ENCODE peak calls at places on chromosomes 3 and 15, in eight cellular contexts. L is caudate nucleus; E is NCI-H1092; K is HFF-Myc; T is activated CD8-positive, alpha-beta memory T cell treated with anti-CD3 and anti-CD28 coated beads, Interleukin-2, amount 10 ng/mL, durations not matched to agents 7 days and 5 days; O is psoas muscle; J is T-helper 22 cell; A is AG08395. B is an unnamed sample.

GRCh38 chr3:116445291-116445841 is at the start of gene LSAMP:
- DNase-seq in L (peak; percentile 4), T (no peak), J (no peak), O (no peak), E (peak; percentile 50), K (no peak), A (peak; percentile 31), B (no peak)

GRCh38 chr3:187735837-187736236 is 9.4 kb downstream of the BCL6 start:
- DNase-seq in O (no peak), T (no peak), L (no peak), A (no peak), J (no peak), E (no peak), K (no peak), B (no peak)

GRCh38 chr3:150861851-150862250 is 43.4 kb downstream of the MINDY4B start:
- DNase-seq in J (no peak), L (no peak), E (no peak), O (no peak), A (no peak), K (no peak), T (no peak), B (no peak)

GRCh38 chr3:184691397-184692131 is 20.3 kb downstream of the MAGEF1 start:
- DNase-seq in J (no peak), T (no peak), L (no peak), A (peak; percentile 56), E (no peak), O (peak; percentile 35), K (no peak), B (no peak)

GRCh38 chr15:40235201-40235890 is 3.5 kb upstream of the PAK6 start:
- DNase-seq in O (no peak), K (no peak), L (no peak), J (no peak), E (no peak), A (no peak), T (peak; percentile 35), B (no peak)

GRCh38 chr15:67884514-67885225 is 44.8 kb upstream of the RNU6-1 start:
- DNase-seq in L (peak; percentile 46), O (peak; percentile 80), K (peak; percentile 29), J (no peak), A (peak; percentile 69), T (peak; percentile 46), E (no peak), B (peak; percentile 54)

GRCh38 chr3:172836390-172836997 is 86.0 kb downstream of the ECT2 start:
- DNase-seq in A (peak; percentile 17), E (peak; percentile 8), O (no peak), L (no peak), K (peak; percentile 49), T (no peak), J (no peak), B (no peak)

GRCh38 chr3:59268170-59268569 is 218.3 kb upstream of the CFAP20DC start:
- DNase-seq in O (no peak), T (no peak), K (no peak), L (no peak), A (peak; percentile 38), J (no peak), E (no peak), B (peak; percentile 16)

GRCh38 chr15:60095711-60096110 is 91.6 kb downstream of the FOXB1 start:
- DNase-seq in O (no peak), L (no peak), K (no peak), T (no peak), J (no peak), A (peak; percentile 4), E (no peak), B (no peak)

GRCh38 chr3:155745795-155746550 is 1.1 kb upstream of the PLCH1 start:
- DNase-seq in A (no peak), K (no peak), E (peak; percentile 40), T (no peak), O (no peak), J (no peak), L (no peak), B (peak; percentile 40)

GRCh38 chr3:186929186-186929585 is 1.1 kb upstream of the ST6GAL1 start:
- DNase-seq in K (no peak), A (no peak), T (no peak), E (no peak), O (no peak), L (no peak), J (no peak), B (no peak)

GRCh38 chr3:31132132-31132769 is 237.8 kb upstream of the GADL1 start:
- DNase-seq in O (no peak), L (no peak), A (peak; percentile 50), T (no peak), E (no peak), J (no peak), K (peak; percentile 25), B (peak; percentile 7)

GRCh38 chr3:8769088-8769822 is at the start of gene OXTR:
- DNase-seq in J (no peak), E (peak; percentile 13), A (peak; percentile 91), K (peak; percentile 42), O (peak; percentile 57), T (peak; percentile 67), L (no peak), B (peak; percentile 90)

GRCh38 chr3:190225186-190225692 is 97.0 kb downstream of the CLDN1 start:
- DNase-seq in J (no peak), K (no peak), L (no peak), T (no peak), E (no peak), O (no peak), A (peak; percentile 29), B (no peak)

GRCh38 chr3:144864646-144865045 is 893.0 kb downstream of the DIPK2A start:
- DNase-seq in J (no peak), L (no peak), O (no peak), K (no peak), E (no peak), A (no peak), T (no peak), B (no peak)

GRCh38 chr3:151770941-151771340 is 37.2 kb downstream of the AADACL2 start:
- DNase-seq in L (no peak), O (peak; percentile 65), K (no peak), A (peak; percentile 67), T (no peak), J (no peak), E (no peak), B (peak; percentile 20)

GRCh38 chr3:9500108-9501050 is 53.2 kb downstream of the LHFPL4 start:
- DNase-seq in O (peak; percentile 47), T (peak; percentile 77), J (no peak), L (no peak), E (no peak), A (peak; percentile 88), K (no peak), B (peak; percentile 90)

GRCh38 chr3:173823911-173824460 is 426.4 kb downstream of the NLGN1 start:
- DNase-seq in A (peak; percentile 14), T (no peak), E (no peak), K (no peak), J (no peak), O (no peak), L (no peak), B (no peak)

GRCh38 chr15:85477730-85478129 is 97.3 kb downstream of the AKAP13 start:
- DNase-seq in E (no peak), K (no peak), J (no peak), A (no peak), T (no peak), L (no peak), O (no peak), B (peak; percentile 9)

GRCh38 chr3:5072100-5072816 is 49.8 kb upstream of the ARL8B start:
- DNase-seq in O (peak; percentile 66), T (no peak), J (no peak), E (no peak), A (no peak), L (no peak), K (no peak), B (no peak)

B was measured in hepatic stellate cell.